ENCODE peak calls at places on chromosomes 6 and 20, in ten cellular contexts. One of them, this sample, is unnamed.

GRCh38 chr6:163162007-163162873 is 252.3 kb upstream of the QKI start:
- DNase-seq in RCC 7860: no peak
- DNase-seq in astrocyte of the spinal cord: no peak
- DNase-seq in left colon: no peak
- DNase-seq in foreskin melanocyte: no peak
- DNase-seq in amniotic stem cell: no peak
- DNase-seq in right cardiac atrium: no peak
- DNase-seq in CD4-positive, alpha-beta memory T cell: no peak
- DNase-seq in stimulated activated CD4-positive, alpha-beta T cell treated with anti-CD3 and anti-CD28 coated beads, Interleukin-1b, Interleukin-23, amount 100 ng/mL, for 4 hours: no peak
- DNase-seq in activated CD8-positive, alpha-beta memory T cell treated with anti-CD3 and anti-CD28 coated beads, Interleukin-2, amount 50 U/mL, for 4 hours: no peak
- DNase-seq in this sample: no peak

GRCh38 chr20:19096847-19097246 is 115.6 kb upstream of the SLC24A3 start:
- DNase-seq in stimulated activated CD4-positive, alpha-beta T cell treated with anti-CD3 and anti-CD28 coated beads, Interleukin-1b, Interleukin-23, amount 100 ng/mL, for 4 hours: no peak
- DNase-seq in CD4-positive, alpha-beta memory T cell: no peak
- DNase-seq in astrocyte of the spinal cord: no peak
- DNase-seq in foreskin melanocyte: no peak
- DNase-seq in right cardiac atrium: no peak
- DNase-seq in left colon: no peak
- DNase-seq in amniotic stem cell: no peak
- DNase-seq in activated CD8-positive, alpha-beta memory T cell treated with anti-CD3 and anti-CD28 coated beads, Interleukin-2, amount 50 U/mL, for 4 hours: no peak
- DNase-seq in RCC 7860: no peak
- DNase-seq in this sample: no peak

GRCh38 chr6:148629197-148629909 is 117.5 kb upstream of the UST start:
- DNase-seq in stimulated activated CD4-positive, alpha-beta T cell treated with anti-CD3 and anti-CD28 coated beads, Interleukin-1b, Interleukin-23, amount 100 ng/mL, for 4 hours: no peak
- DNase-seq in astrocyte of the spinal cord: peak
- DNase-seq in CD4-positive, alpha-beta memory T cell: no peak
- DNase-seq in right cardiac atrium: no peak
- DNase-seq in activated CD8-positive, alpha-beta memory T cell treated with anti-CD3 and anti-CD28 coated beads, Interleukin-2, amount 50 U/mL, for 4 hours: no peak
- DNase-seq in RCC 7860: no peak
- DNase-seq in left colon: no peak
- DNase-seq in foreskin melanocyte: no peak
- DNase-seq in amniotic stem cell: no peak
- DNase-seq in this sample: no peak

GRCh38 chr20:37574199-37574890 is 46.7 kb upstream of the BLCAP start:
- DNase-seq in foreskin melanocyte: no peak
- DNase-seq in RCC 7860: no peak
- DNase-seq in amniotic stem cell: no peak
- DNase-seq in astrocyte of the spinal cord: no peak
- DNase-seq in CD4-positive, alpha-beta memory T cell: no peak
- DNase-seq in activated CD8-positive, alpha-beta memory T cell treated with anti-CD3 and anti-CD28 coated beads, Interleukin-2, amount 50 U/mL, for 4 hours: no peak
- DNase-seq in stimulated activated CD4-positive, alpha-beta T cell treated with anti-CD3 and anti-CD28 coated beads, Interleukin-1b, Interleukin-23, amount 100 ng/mL, for 4 hours: no peak
- DNase-seq in left colon: no peak
- DNase-seq in right cardiac atrium: no peak
- DNase-seq in this sample: no peak

GRCh38 chr20:60024801-60025200 is 66.6 kb downstream of the CDH26 start:
- DNase-seq in amniotic stem cell: no peak
- DNase-seq in astrocyte of the spinal cord: no peak
- DNase-seq in CD4-positive, alpha-beta memory T cell: no peak
- DNase-seq in foreskin melanocyte: no peak
- DNase-seq in right cardiac atrium: no peak
- DNase-seq in left colon: no peak
- DNase-seq in stimulated activated CD4-positive, alpha-beta T cell treated with anti-CD3 and anti-CD28 coated beads, Interleukin-1b, Interleukin-23, amount 100 ng/mL, for 4 hours: no peak
- DNase-seq in RCC 7860: no peak
- DNase-seq in activated CD8-positive, alpha-beta memory T cell treated with anti-CD3 and anti-CD28 coated beads, Interleukin-2, amount 50 U/mL, for 4 hours: no peak
- DNase-seq in this sample: no peak

GRCh38 chr6:100810015-100810414 is 71.1 kb downstream of the ASCC3 start:
- DNase-seq in amniotic stem cell: no peak
- DNase-seq in astrocyte of the spinal cord: no peak
- DNase-seq in CD4-positive, alpha-beta memory T cell: no peak
- DNase-seq in left colon: no peak
- DNase-seq in right cardiac atrium: no peak
- DNase-seq in activated CD8-positive, alpha-beta memory T cell treated with anti-CD3 and anti-CD28 coated beads, Interleukin-2, amount 50 U/mL, for 4 hours: no peak
- DNase-seq in RCC 7860: no peak
- DNase-seq in stimulated activated CD4-positive, alpha-beta T cell treated with anti-CD3 and anti-CD28 coated beads, Interleukin-1b, Interleukin-23, amount 100 ng/mL, for 4 hours: no peak
- DNase-seq in foreskin melanocyte: no peak
- DNase-seq in this sample: no peak

GRCh38 chr20:4136078-4136966 is 121.0 kb upstream of the RNF24 start:
- DNase-seq in astrocyte of the spinal cord: no peak
- DNase-seq in CD4-positive, alpha-beta memory T cell: no peak
- DNase-seq in right cardiac atrium: no peak
- DNase-seq in foreskin melanocyte: no peak
- DNase-seq in amniotic stem cell: no peak
- DNase-seq in activated CD8-positive, alpha-beta memory T cell treated with anti-CD3 and anti-CD28 coated beads, Interleukin-2, amount 50 U/mL, for 4 hours: no peak
- DNase-seq in left colon: no peak
- DNase-seq in stimulated activated CD4-positive, alpha-beta T cell treated with anti-CD3 and anti-CD28 coated beads, Interleukin-1b, Interleukin-23, amount 100 ng/mL, for 4 hours: no peak
- DNase-seq in RCC 7860: peak
- DNase-seq in this sample: no peak

GRCh38 chr20:32922466-32922865 is 63.7 kb downstream of the EFCAB8 start:
- DNase-seq in astrocyte of the spinal cord: no peak
- DNase-seq in left colon: no peak
- DNase-seq in RCC 7860: no peak
- DNase-seq in CD4-positive, alpha-beta memory T cell: no peak
- DNase-seq in right cardiac atrium: no peak
- DNase-seq in amniotic stem cell: no peak
- DNase-seq in foreskin melanocyte: no peak
- DNase-seq in activated CD8-positive, alpha-beta memory T cell treated with anti-CD3 and anti-CD28 coated beads, Interleukin-2, amount 50 U/mL, for 4 hours: no peak
- DNase-seq in stimulated activated CD4-positive, alpha-beta T cell treated with anti-CD3 and anti-CD28 coated beads, Interleukin-1b, Interleukin-23, amount 100 ng/mL, for 4 hours: no peak
- DNase-seq in this sample: no peak

GRCh38 chr6:87155920-87156600 is 695 bp downstream of the ZNF292 start:
- DNase-seq in astrocyte of the spinal cord: peak
- DNase-seq in RCC 7860: peak
- DNase-seq in left colon: peak
- DNase-seq in activated CD8-positive, alpha-beta memory T cell treated with anti-CD3 and anti-CD28 coated beads, Interleukin-2, amount 50 U/mL, for 4 hours: peak
- DNase-seq in foreskin melanocyte: peak
- DNase-seq in amniotic stem cell: no peak
- DNase-seq in stimulated activated CD4-positive, alpha-beta T cell treated with anti-CD3 and anti-CD28 coated beads, Interleukin-1b, Interleukin-23, amount 100 ng/mL, for 4 hours: peak
- DNase-seq in right cardiac atrium: peak
- DNase-seq in CD4-positive, alpha-beta memory T cell: no peak
- DNase-seq in this sample: peak

GRCh38 chr6:164925681-164926530 is 383.5 kb downstream of the C6orf118 start:
- DNase-seq in CD4-positive, alpha-beta memory T cell: no peak
- DNase-seq in right cardiac atrium: no peak
- DNase-seq in amniotic stem cell: no peak
- DNase-seq in left colon: no peak
- DNase-seq in stimulated activated CD4-positive, alpha-beta T cell treated with anti-CD3 and anti-CD28 coated beads, Interleukin-1b, Interleukin-23, amount 100 ng/mL, for 4 hours: no peak
- DNase-seq in foreskin melanocyte: no peak
- DNase-seq in astrocyte of the spinal cord: no peak
- DNase-seq in activated CD8-positive, alpha-beta memory T cell treated with anti-CD3 and anti-CD28 coated beads, Interleukin-2, amount 50 U/mL, for 4 hours: no peak
- DNase-seq in RCC 7860: no peak
- DNase-seq in this sample: no peak

GRCh38 chr6:21869085-21869771 is 275.7 kb downstream of the SOX4 start:
- DNase-seq in right cardiac atrium: no peak
- DNase-seq in stimulated activated CD4-positive, alpha-beta T cell treated with anti-CD3 and anti-CD28 coated beads, Interleukin-1b, Interleukin-23, amount 100 ng/mL, for 4 hours: no peak
- DNase-seq in foreskin melanocyte: no peak
- DNase-seq in RCC 7860: no peak
- DNase-seq in astrocyte of the spinal cord: no peak
- DNase-seq in activated CD8-positive, alpha-beta memory T cell treated with anti-CD3 and anti-CD28 coated beads, Interleukin-2, amount 50 U/mL, for 4 hours: no peak
- DNase-seq in left colon: no peak
- DNase-seq in CD4-positive, alpha-beta memory T cell: no peak
- DNase-seq in amniotic stem cell: no peak
- DNase-seq in this sample: no peak

GRCh38 chr6:100276311-100277057 is 188.2 kb downstream of the SIM1 start:
- DNase-seq in RCC 7860: no peak
- DNase-seq in foreskin melanocyte: no peak
- DNase-seq in left colon: no peak
- DNase-seq in CD4-positive, alpha-beta memory T cell: no peak
- DNase-seq in astrocyte of the spinal cord: no peak
- DNase-seq in right cardiac atrium: no peak
- DNase-seq in stimulated activated CD4-positive, alpha-beta T cell treated with anti-CD3 and anti-CD28 coated beads, Interleukin-1b, Interleukin-23, amount 100 ng/mL, for 4 hours: no peak
- DNase-seq in activated CD8-positive, alpha-beta memory T cell treated with anti-CD3 and anti-CD28 coated beads, Interleukin-2, amount 50 U/mL, for 4 hours: no peak
- DNase-seq in amniotic stem cell: no peak
- DNase-seq in this sample: no peak

GRCh38 chr6:88266126-88266525 is 100.0 kb upstream of the CNR1 start:
- DNase-seq in CD4-positive, alpha-beta memory T cell: no peak
- DNase-seq in RCC 7860: no peak
- DNase-seq in right cardiac atrium: no peak
- DNase-seq in stimulated activated CD4-positive, alpha-beta T cell treated with anti-CD3 and anti-CD28 coated beads, Interleukin-1b, Interleukin-23, amount 100 ng/mL, for 4 hours: no peak
- DNase-seq in astrocyte of the spinal cord: no peak
- DNase-seq in activated CD8-positive, alpha-beta memory T cell treated with anti-CD3 and anti-CD28 coated beads, Interleukin-2, amount 50 U/mL, for 4 hours: no peak
- DNase-seq in left colon: no peak
- DNase-seq in foreskin melanocyte: no peak
- DNase-seq in amniotic stem cell: no peak
- DNase-seq in this sample: no peak

GRCh38 chr6:132391391-132392291 is 9.6 kb downstream of the MOXD1 start:
- DNase-seq in astrocyte of the spinal cord: peak
- DNase-seq in RCC 7860: peak
- DNase-seq in right cardiac atrium: no peak
- DNase-seq in stimulated activated CD4-positive, alpha-beta T cell treated with anti-CD3 and anti-CD28 coated beads, Interleukin-1b, Interleukin-23, amount 100 ng/mL, for 4 hours: no peak
- DNase-seq in activated CD8-positive, alpha-beta memory T cell treated with anti-CD3 and anti-CD28 coated beads, Interleukin-2, amount 50 U/mL, for 4 hours: no peak
- DNase-seq in amniotic stem cell: no peak
- DNase-seq in left colon: peak
- DNase-seq in foreskin melanocyte: peak
- DNase-seq in CD4-positive, alpha-beta memory T cell: no peak
- DNase-seq in this sample: no peak

GRCh38 chr6:109515781-109516409 is 32.9 kb upstream of the ZBTB24 start:
- DNase-seq in left colon: no peak
- DNase-seq in astrocyte of the spinal cord: no peak
- DNase-seq in CD4-positive, alpha-beta memory T cell: peak
- DNase-seq in foreskin melanocyte: no peak
- DNase-seq in RCC 7860: no peak
- DNase-seq in right cardiac atrium: no peak
- DNase-seq in amniotic stem cell: no peak
- DNase-seq in activated CD8-positive, alpha-beta memory T cell treated with anti-CD3 and anti-CD28 coated beads, Interleukin-2, amount 50 U/mL, for 4 hours: no peak
- DNase-seq in stimulated activated CD4-positive, alpha-beta T cell treated with anti-CD3 and anti-CD28 coated beads, Interleukin-1b, Interleukin-23, amount 100 ng/mL, for 4 hours: peak
- DNase-seq in this sample: no peak

This sample was measured in upper lobe of right lung.